ENCODE peak calls at places on chromosomes 5 and 9, in eight cellular contexts. E is A673, F is colonic mucosa, J is lung, D is breast epithelium, B is body of pancreas, S is heart left ventricle, P is OCI-LY7. Z is an unnamed sample. For H3K4me1, the result is how much of the 10 kb centered on the place peaks cover.

GRCh38 chr9:4435197-4435596 is 55.1 kb upstream of the SLC1A1 start:
- DNase-seq in E (peak), F (no peak), J (no peak), D (no peak), B (no peak), S (no peak), P (no peak), Z (no peak)

GRCh38 chr5:176816043-176816745 is 5.8 kb downstream of the UNC5A start:
- DNase-seq in E (no peak), F (no peak), J (no peak), D (no peak), B (no peak), S (no peak), P (no peak), Z (no peak)

GRCh38 chr9:22049411-22049810 is 40.3 kb upstream of the CDKN2B start:
- DNase-seq in E (no peak), F (no peak), J (no peak), D (no peak), B (no peak), S (no peak), P (no peak), Z (no peak)

GRCh38 chr9:128416014-128416413 is 4.6 kb upstream of the CERCAM start:
- DNase-seq in E (no peak), F (no peak), J (no peak), D (no peak), B (no peak), S (no peak), P (no peak), Z (no peak)

GRCh38 chr9:103183569-103184191 is 188.5 kb downstream of the CYLC2 start:
- DNase-seq in E (no peak), F (no peak), J (no peak), D (no peak), B (no peak), S (no peak), P (no peak), Z (peak)

GRCh38 chr9:37938121-37938906 is 34.4 kb upstream of the SLC25A51 start:
- DNase-seq in E (peak), F (no peak), J (no peak), D (no peak), B (no peak), S (peak), P (no peak), Z (peak)

GRCh38 chr9:96020822-96021615 is 145.5 kb downstream of the ERCC6L2 start:
- DNase-seq in E (peak), F (peak), J (peak), D (no peak), B (no peak), S (peak), P (no peak), Z (peak)

GRCh38 chr9:131272212-131272611 is 4.1 kb downstream of the FAM78A start:
- DNase-seq in E (no peak), F (no peak), J (no peak), D (no peak), B (no peak), S (no peak), P (peak), Z (no peak)

GRCh38 chr5:8491254-8491653 is 622.3 kb downstream of the MTRR start:
- DNase-seq in E (no peak), F (no peak), J (no peak), D (no peak), B (no peak), S (no peak), P (no peak), Z (no peak)

GRCh38 chr5:109905906-109906305 is 216.2 kb downstream of the MAN2A1 start:
- DNase-seq in E (no peak), F (no peak), J (no peak), D (no peak), B (no peak), S (no peak), P (no peak), Z (no peak)

GRCh38 chr9:115039686-115040085 is 78.3 kb downstream of the TNC start:
- DNase-seq in E (no peak), F (no peak), J (no peak), D (no peak), B (no peak), S (no peak), P (no peak), Z (no peak)

GRCh38 chr9:38529317-38529716 is 91.1 kb downstream of the ANKRD18A start:
- DNase-seq in E (no peak), F (no peak), J (no peak), D (no peak), B (no peak), S (no peak), P (no peak), Z (no peak)

GRCh38 chr5:87413116-87413645 is 451 bp upstream of the CCNH start:
- DNase-seq in E (no peak), F (peak), J (no peak), D (no peak), B (no peak), S (no peak), P (no peak), Z (no peak)

GRCh38 chr5:52668544-52669185 is 119.1 kb upstream of the ITGA1 start:
- DNase-seq in E (no peak), F (no peak), J (no peak), D (no peak), B (no peak), S (peak), P (no peak), Z (peak)

GRCh38 chr9:114246558-114246957 is 76.3 kb upstream of the ORM1 start:
- DNase-seq in E (no peak), F (no peak), J (no peak), D (no peak), B (no peak), S (no peak), P (no peak), Z (no peak)

GRCh38 chr5:103010120-103010666 is 109.7 kb downstream of the GIN1 start:
- DNase-seq in E (no peak), F (no peak), J (no peak), D (no peak), B (no peak), S (no peak), P (no peak), Z (no peak)

GRCh38 chr5:10220253-10220652 is 29.4 kb downstream of the ATPSCKMT start:
- DNase-seq in E (no peak), F (no peak), J (no peak), D (no peak), B (no peak), S (no peak), P (no peak), Z (no peak)

GRCh38 chr5:173757279-173757678 is 130.9 kb upstream of the CPEB4 start:
- DNase-seq in E (no peak), F (no peak), J (no peak), D (no peak), B (no peak), S (no peak), P (no peak), Z (no peak)

GRCh38 chr5:76547242-76547890 is 75.8 kb downstream of the F2RL2 start:
- DNase-seq in E (peak), F (peak), J (no peak), D (no peak), B (peak), S (no peak), P (peak), Z (no peak)

GRCh38 chr9:110969971-110970381 is 68.3 kb downstream of the LPAR1 start:
- DNase-seq in E (peak), F (no peak), J (no peak), D (no peak), B (no peak), S (no peak), P (no peak), Z (no peak)

GRCh38 chr9:77386187-77386586 is 208.9 kb downstream of the VPS13A start:
- DNase-seq in E (no peak), F (no peak), J (no peak), D (no peak), B (no peak), S (no peak), P (no peak), Z (no peak)

GRCh38 chr9:757246-757881 is 84.1 kb upstream of the DMRT1 start:
- DNase-seq in E (peak), F (peak), J (no peak), D (no peak), B (no peak), S (no peak), P (peak), Z (peak)

GRCh38 chr9:108991479-108991878 is 21.8 kb downstream of the CTNNAL1 start:
- DNase-seq in E (no peak), F (no peak), J (no peak), D (no peak), B (peak), S (no peak), P (no peak), Z (peak)

GRCh38 chr5:11415751-11416150 is 488.5 kb downstream of the CTNND2 start:
- DNase-seq in E (no peak), F (no peak), J (no peak), D (no peak), B (no peak), S (no peak), P (no peak), Z (no peak)

GRCh38 chr9:1055156-1055555 is 5.0 kb downstream of the DMRT2 start:
- DNase-seq in E (no peak), F (no peak), J (no peak), D (no peak), B (no peak), S (no peak), P (no peak), Z (no peak)

GRCh38 chr5:1064383-1065142 is 47.3 kb downstream of the SLC12A7 start:
- DNase-seq in E (no peak), F (no peak), J (no peak), D (no peak), B (no peak), S (peak), P (no peak), Z (no peak)

GRCh38 chr5:9284781-9285307 is 261.0 kb downstream of the SEMA5A start:
- DNase-seq in E (no peak), F (no peak), J (no peak), D (no peak), B (no peak), S (no peak), P (no peak), Z (peak)

GRCh38 chr5:82150562-82150961 is 127.6 kb downstream of the RPS23 start:
- DNase-seq in E (no peak), F (no peak), J (no peak), D (no peak), B (no peak), S (no peak), P (no peak), Z (no peak)

GRCh38 chr9:14423816-14424261 is 109.9 kb upstream of the NFIB start:
- DNase-seq in E (no peak), F (no peak), J (no peak), D (no peak), B (no peak), S (no peak), P (no peak), Z (no peak)

GRCh38 chr5:178291161-178291561 is 58.6 kb upstream of the PHYKPL start:
- DNase-seq in E (no peak), F (no peak), J (no peak), D (no peak), B (no peak), S (peak), P (no peak), Z (peak)

GRCh38 chr5:88092938-88093635 is 175.6 kb downstream of the TMEM161B start:
- DNase-seq in E (no peak), F (no peak), J (no peak), D (no peak), B (no peak), S (no peak), P (no peak), Z (no peak)

GRCh38 chr9:20526500-20527319 is 95.6 kb downstream of the MLLT3 start:
- DNase-seq in E (no peak), F (no peak), J (no peak), D (no peak), B (no peak), S (no peak), P (no peak), Z (no peak)

GRCh38 chr9:101736723-101737122 is 1.7 kb downstream of the GRIN3A start:
- DNase-seq in E (peak), F (no peak), J (no peak), D (no peak), B (peak), S (peak), P (no peak), Z (peak)

GRCh38 chr9:134390947-134391318 is 64.7 kb downstream of the RXRA start:
- DNase-seq in E (no peak), F (no peak), J (no peak), D (no peak), B (no peak), S (no peak), P (no peak), Z (no peak)
- H3K4me1 ChIP-seq in E (under half), F (under half), J (under half), D (under half), B (half or more), S (half or more), P (under half), Z (under half)

GRCh38 chr5:139696894-139697658 is 48.9 kb downstream of the CXXC5 start:
- DNase-seq in E (peak), F (peak), J (peak), D (peak), B (peak), S (peak), P (no peak), Z (peak)

GRCh38 chr5:139694556-139695182 is 46.5 kb downstream of the CXXC5 start:
- DNase-seq in E (no peak), F (no peak), J (no peak), D (no peak), B (no peak), S (no peak), P (no peak), Z (no peak)

GRCh38 chr5:139698461-139699146 is 50.5 kb downstream of the CXXC5 start:
- DNase-seq in E (peak), F (peak), J (peak), D (peak), B (peak), S (peak), P (peak), Z (peak)

GRCh38 chr5:139695183-139695573 is 47.0 kb downstream of the CXXC5 start:
- DNase-seq in E (no peak), F (no peak), J (no peak), D (no peak), B (no peak), S (no peak), P (no peak), Z (no peak)

DNA sequence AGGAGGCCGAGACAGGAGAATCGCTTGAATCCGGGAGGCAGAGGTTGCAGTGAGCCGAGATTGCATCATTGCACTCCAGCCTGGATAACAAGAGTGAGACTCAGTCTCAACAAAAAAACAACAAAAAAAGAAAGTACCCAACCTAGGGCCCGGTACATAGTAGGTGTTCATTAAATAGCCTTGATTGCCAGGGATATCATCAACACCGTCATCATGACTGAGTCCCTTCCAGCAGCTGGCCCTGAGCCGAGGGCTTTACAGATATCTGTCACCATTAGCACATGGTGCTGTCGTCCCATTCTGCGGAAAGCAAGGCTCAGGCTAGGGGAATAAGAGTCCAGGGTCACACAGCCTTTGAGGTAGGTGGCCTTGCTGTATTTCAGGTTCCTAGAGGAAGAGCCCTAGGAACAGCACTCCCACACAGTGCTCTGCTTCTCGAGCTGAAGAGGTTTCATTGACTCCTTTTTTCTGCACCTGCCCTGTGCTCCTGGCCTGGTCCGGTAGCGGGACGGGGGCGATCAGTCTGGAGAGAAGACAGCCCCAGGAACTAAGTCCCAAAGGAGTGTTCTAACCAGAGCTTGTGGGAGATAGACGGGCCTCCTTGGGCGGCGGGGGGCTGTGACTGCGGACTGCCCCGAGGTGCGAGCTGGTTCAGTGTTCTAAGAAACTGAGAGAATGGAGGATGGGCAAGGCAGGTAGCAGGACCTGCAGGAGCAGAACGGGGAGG is 48.2 kb downstream of the CXXC5 start:
- DNase-seq in E (no peak), F (no peak), J (no peak), D (no peak), B (no peak), S (no peak), P (no peak), Z (peak)
- H3K4me1 ChIP-seq in E (under half), F (under half), J (under half), D (under half), B (half or more), S (under half), P (under half), Z (under half)

DNA sequence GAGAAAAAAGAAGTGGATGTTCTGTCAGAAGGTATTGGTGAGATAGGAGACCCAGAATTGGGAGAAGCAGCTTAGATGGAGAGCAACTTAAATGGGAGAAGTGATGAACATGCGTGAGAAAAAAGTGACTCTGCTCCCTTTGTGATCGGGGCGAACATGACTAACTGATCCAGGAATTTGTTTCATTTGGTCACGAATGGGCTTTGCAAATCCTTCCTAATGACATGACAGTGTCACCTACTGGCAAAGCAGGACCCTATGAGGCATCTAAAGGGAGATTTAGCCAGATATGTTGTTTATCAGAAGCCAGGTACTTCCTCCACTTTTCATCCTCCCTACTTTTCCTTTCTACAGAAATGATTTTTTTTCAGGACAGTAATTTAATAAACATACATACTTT is 787.4 kb upstream of the RGMB start:
- DNase-seq in E (peak), F (no peak), J (no peak), D (no peak), B (no peak), S (no peak), P (no peak), Z (no peak)
- H3K4me1 ChIP-seq in E (under half), F (under half), J (under half), D (under half), B (under half), S (under half), P (under half), Z (under half)

DNA sequence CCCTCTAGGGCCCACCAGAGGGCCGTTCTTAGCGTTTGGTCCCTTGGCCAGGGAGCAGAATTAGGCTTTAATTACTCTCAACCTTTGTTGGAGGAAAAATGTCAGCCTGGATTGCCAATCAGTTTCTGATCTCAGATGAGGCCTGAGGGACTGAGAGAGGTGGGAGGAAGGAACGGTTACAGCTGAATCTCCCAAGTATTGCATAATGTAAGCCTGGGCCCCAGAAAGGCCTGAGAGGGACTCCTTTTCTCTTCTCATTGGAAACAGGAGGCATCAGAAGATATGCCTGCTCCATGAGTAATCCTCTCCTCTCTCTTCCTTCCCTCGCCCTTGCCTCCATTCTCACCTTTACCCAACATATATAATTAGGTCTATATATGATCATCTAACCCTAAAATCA is 105.7 kb downstream of the INSYN2B start:
- DNase-seq in E (no peak), F (no peak), J (no peak), D (no peak), B (no peak), S (no peak), P (no peak), Z (no peak)
- H3K4me1 ChIP-seq in E (under half), F (under half), J (under half), D (under half), B (under half), S (half or more), P (under half), Z (under half)

DNA sequence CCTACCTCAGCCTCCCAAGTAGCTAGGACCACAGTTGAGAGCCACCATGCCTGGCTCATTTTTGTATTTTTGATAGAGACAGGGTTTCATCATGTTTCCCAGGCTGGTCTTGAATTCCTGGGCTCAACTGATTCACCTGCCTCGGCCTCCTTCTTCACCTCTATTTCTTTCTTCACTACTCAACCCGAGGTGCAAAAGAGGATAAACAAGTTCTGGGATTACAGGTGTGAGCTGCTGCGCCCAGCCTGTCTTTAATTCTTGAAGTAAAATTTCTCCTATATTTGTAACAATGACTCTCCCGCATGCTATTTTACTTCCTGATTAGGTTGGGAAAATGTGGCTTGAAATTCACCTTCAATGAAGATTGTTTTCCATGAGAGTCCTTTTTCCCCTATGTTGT is 46.4 kb downstream of the CAST start:
- DNase-seq in E (no peak), F (no peak), J (no peak), D (no peak), B (no peak), S (no peak), P (no peak), Z (no peak)
- H3K4me1 ChIP-seq in E (under half), F (under half), J (under half), D (under half), B (under half), S (half or more), P (under half), Z (under half)

DNA sequence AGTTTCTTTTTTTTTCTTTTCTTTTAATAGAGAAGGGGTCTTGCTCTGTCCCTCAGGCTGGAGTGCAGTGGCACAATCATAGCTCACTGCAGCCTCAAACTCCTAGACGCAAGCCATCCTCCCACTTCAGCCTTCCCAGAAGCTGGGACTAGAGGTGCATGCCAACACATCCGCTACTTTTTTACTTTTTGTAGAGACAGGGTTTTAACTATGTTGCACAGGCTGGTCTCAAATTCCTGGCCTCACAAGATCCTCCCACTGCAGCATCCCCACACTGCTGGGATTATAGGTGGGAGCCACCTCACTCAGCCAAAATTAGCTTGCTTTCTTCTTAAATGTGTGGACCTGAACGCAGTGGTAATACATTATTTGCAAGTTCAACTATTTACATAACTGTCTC is 66.1 kb downstream of the SERINC5 start:
- DNase-seq in E (no peak), F (no peak), J (no peak), D (no peak), B (no peak), S (no peak), P (peak), Z (no peak)
- H3K4me1 ChIP-seq in E (under half), F (under half), J (under half), D (under half), B (half or more), S (half or more), P (half or more), Z (under half)

GRCh38 chr5:113243349-113243664 is 191.5 kb downstream of the TSSK1B start:
- DNase-seq in E (no peak), F (no peak), J (no peak), D (no peak), B (no peak), S (no peak), P (no peak), Z (no peak)

GRCh38 chr5:113240032-113240431 is 194.8 kb downstream of the TSSK1B start:
- DNase-seq in E (no peak), F (no peak), J (no peak), D (no peak), B (no peak), S (no peak), P (no peak), Z (no peak)

GRCh38 chr5:113242481-113243348 is 192.1 kb downstream of the TSSK1B start:
- DNase-seq in E (no peak), F (no peak), J (no peak), D (no peak), B (no peak), S (no peak), P (no peak), Z (no peak)

GRCh38 chr5:113237893-113238292 is 196.9 kb downstream of the TSSK1B start:
- DNase-seq in E (no peak), F (no peak), J (no peak), D (no peak), B (no peak), S (no peak), P (no peak), Z (no peak)

GRCh38 chr5:113240951-113241726 is 193.7 kb downstream of the TSSK1B start:
- DNase-seq in E (no peak), F (no peak), J (no peak), D (no peak), B (no peak), S (no peak), P (no peak), Z (no peak)
- H3K4me1 ChIP-seq in E (under half), F (under half), J (under half), D (under half), B (under half), S (under half), P (under half), Z (under half)